ENCODE peak calls at places on chromosomes 5 and 9, in four cellular contexts. O is left lung, Q is HFF-Myc, J is WERI-Rb-1. T is an unnamed sample.

GRCh38 chr5:13045897-13046551 is 898.5 kb downstream of the DNAH5 start:
- DNase-seq in Q (no peak), J (no peak), O (no peak), T (no peak)

GRCh38 chr9:133945314-133945975 is 46.7 kb downstream of the VAV2 start:
- DNase-seq in Q (no peak), O (no peak), J (no peak), T (no peak)

GRCh38 chr9:127177682-127178265 is 55.3 kb upstream of the ANGPTL2 start:
- DNase-seq in Q (no peak), J (peak), O (peak), T (peak)

GRCh38 chr5:127040779-127041520 is 10.6 kb upstream of the MARCHF3 start:
- DNase-seq in J (no peak), Q (no peak), O (no peak), T (no peak)

GRCh38 chr5:96195053-96195452 is 233.4 kb upstream of the ELL2 start:
- DNase-seq in O (no peak), J (no peak), Q (no peak), T (no peak)

GRCh38 chr5:115657883-115658233 is 32.0 kb upstream of the TMED7 start:
- DNase-seq in J (no peak), O (no peak), Q (no peak), T (no peak)

GRCh38 chr5:99621772-99622681 is 693.2 kb upstream of the CHD1 start:
- DNase-seq in O (no peak), Q (no peak), J (no peak), T (no peak)

GRCh38 chr5:71924980-71925379 is 182.3 kb upstream of the MAP1B start:
- DNase-seq in O (no peak), Q (no peak), J (no peak), T (no peak)

GRCh38 chr5:20360243-20360642 is 372.2 kb upstream of the CDH18 start:
- DNase-seq in J (no peak), Q (no peak), O (no peak), T (no peak)

GRCh38 chr5:60538955-60539866 is 160.8 kb downstream of the DEPDC1B start:
- DNase-seq in J (no peak), O (no peak), Q (no peak), T (no peak)

GRCh38 chr9:124355941-124356744 is 59.1 kb downstream of the PSMB7 start:
- DNase-seq in Q (no peak), O (no peak), J (no peak), T (no peak)

GRCh38 chr5:139828207-139828895 is 32.7 kb downstream of the PSD2 start:
- DNase-seq in Q (no peak), O (no peak), J (no peak), T (no peak)

GRCh38 chr5:5276471-5276870 is 136.3 kb downstream of the ADAMTS16 start:
- DNase-seq in J (no peak), O (no peak), Q (no peak), T (no peak)

GRCh38 chr9:99855467-99856176 is 33.9 kb downstream of the NR4A3 start:
- DNase-seq in J (no peak), O (no peak), Q (no peak), T (no peak)

GRCh38 chr5:96342581-96342980 is 90.5 kb downstream of the PCSK1 start:
- DNase-seq in J (no peak), O (no peak), Q (no peak), T (no peak)

GRCh38 chr9:136685792-136686533 is 1.3 kb downstream of the AGPAT2 start:
- DNase-seq in Q (no peak), O (no peak), J (no peak), T (no peak)

GRCh38 chr5:14266171-14266570 is 123.0 kb downstream of the TRIO start:
- DNase-seq in O (no peak), J (no peak), Q (no peak), T (no peak)

GRCh38 chr5:14415516-14416074 is 166.0 kb upstream of the OTULINL start:
- DNase-seq in Q (no peak), O (no peak), J (no peak), T (no peak)

GRCh38 chr5:43484049-43484849 is 584 bp upstream of the TMEM267 start:
- DNase-seq in Q (peak), J (peak), O (peak), T (peak)

GRCh38 chr5:10354048-10354872 is 765 bp downstream of the MARCHF6 start:
- DNase-seq in O (peak), Q (no peak), J (peak), T (no peak)

GRCh38 chr9:135152608-135153337 is 65.3 kb downstream of the OLFM1 start:
- DNase-seq in Q (no peak), J (peak), O (no peak), T (no peak)

GRCh38 chr5:61052870-61053269 is 107.9 kb downstream of the NDUFAF2 start:
- DNase-seq in Q (peak), J (no peak), O (no peak), T (no peak)

GRCh38 chr5:138640855-138641254 is 65.7 kb upstream of the HSPA9 start:
- DNase-seq in O (no peak), J (no peak), Q (no peak), T (no peak)

GRCh38 chr5:142685418-142686209 is at the start of gene FGF1:
- DNase-seq in Q (no peak), J (no peak), O (no peak), T (no peak)

GRCh38 chr9:96620832-96621269 is 1.2 kb upstream of the CDC14B start:
- DNase-seq in O (no peak), J (no peak), Q (no peak), T (no peak)
- TF ChIP-seq CTCF in O (no peak), J (no peak), Q (no peak), T (no peak)

DNA sequence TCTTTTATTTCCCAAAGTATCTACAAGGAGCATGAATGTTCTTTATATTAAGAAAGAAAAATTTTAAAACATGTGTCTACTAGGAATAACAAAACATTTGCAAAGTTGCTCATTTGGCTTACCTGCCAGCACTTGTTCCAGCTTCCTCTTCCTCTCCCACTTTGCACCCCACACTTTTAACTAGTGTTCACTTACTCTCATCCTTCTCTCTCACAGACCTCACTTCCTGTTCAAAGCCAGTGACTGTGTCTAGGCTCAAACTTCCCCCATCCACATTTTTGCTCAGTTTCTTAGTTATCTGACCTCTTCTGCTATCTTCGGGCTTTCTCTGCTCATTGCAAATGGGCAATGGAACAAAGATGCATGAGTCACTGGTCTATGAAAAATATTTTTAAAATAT is 512.2 kb upstream of the ZNF462 start:
- DNase-seq in O (no peak), Q (no peak), J (no peak), T (no peak)
- TF ChIP-seq CTCF in O (no peak), Q (no peak), J (no peak), T (no peak)

DNA sequence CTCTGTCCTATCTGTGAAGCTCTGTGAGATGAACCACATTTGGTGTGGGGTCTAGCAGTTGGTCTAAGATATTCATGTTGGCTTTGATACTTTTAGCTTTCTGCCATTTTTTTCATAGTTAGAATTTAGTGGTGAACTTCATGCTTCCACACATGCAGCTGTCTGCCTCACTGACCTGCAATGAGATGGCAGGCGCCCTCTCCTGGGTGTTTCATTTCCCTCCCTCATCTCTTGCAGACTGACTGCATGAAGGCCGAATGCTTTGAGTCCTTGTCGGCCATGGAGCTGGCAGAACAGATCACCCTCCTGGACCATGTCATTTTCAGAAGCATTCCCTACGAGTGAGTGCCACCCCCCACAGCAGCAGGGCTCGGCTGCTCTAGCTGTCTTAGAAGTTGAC is 26.1 kb upstream of the CKMT2 start:
- DNase-seq in J (no peak), Q (no peak), O (no peak), T (no peak)
- TF ChIP-seq CTCF in J (peak), Q (peak), O (no peak), T (no peak)

DNA sequence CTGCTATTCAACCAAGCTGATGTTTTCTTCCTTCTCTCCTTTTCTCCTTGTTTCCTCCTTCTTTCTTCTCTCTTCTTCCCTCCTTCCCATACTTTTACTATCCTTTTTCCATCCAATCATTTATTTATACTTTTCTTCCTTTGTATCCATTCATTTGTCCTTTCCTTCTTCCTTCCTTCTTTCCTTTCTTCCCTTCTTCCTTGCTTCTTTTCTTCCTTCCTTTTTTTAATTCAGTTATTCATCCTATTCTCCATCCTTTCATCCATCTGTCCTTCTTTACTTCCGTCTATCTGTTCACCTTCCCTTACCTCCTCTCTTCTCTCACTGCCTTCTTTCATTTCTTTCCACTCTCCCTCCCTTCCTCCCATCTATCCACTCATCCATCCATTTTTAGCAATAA is 24.0 kb upstream of the PPARGC1B start:
- DNase-seq in J (no peak), O (no peak), Q (no peak), T (no peak)
- TF ChIP-seq CTCF in J (no peak), O (no peak), Q (no peak), T (no peak)

DNA sequence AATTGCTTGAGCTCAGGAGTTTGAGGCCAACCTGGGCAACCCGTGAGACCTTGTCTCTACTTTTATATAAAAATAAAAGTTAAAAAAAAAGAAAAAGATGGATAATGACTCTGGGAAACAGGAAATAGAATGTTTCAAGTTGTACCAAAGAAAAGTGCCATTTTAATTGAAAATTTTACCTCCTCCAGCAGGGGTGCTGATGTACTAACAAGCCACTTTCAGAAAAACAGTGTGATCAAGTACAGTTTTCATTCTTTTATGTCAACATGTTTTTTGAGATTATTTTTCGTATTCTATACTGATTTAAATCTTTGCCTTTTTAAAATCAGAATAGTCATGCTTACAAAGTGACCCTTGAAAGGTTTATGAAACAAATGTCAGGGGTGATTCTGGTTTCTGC is 30.8 kb downstream of the F2R start:
- DNase-seq in J (no peak), O (no peak), Q (no peak), T (no peak)
- TF ChIP-seq CTCF in J (no peak), O (no peak), Q (no peak), T (no peak)

GRCh38 chr5:32173394-32174010 is 617 bp downstream of the GOLPH3 start:
- DNase-seq in Q (no peak), J (peak), O (peak), T (peak)

GRCh38 chr5:32168460-32169033 is 5.6 kb downstream of the GOLPH3 start:
- DNase-seq in Q (no peak), O (no peak), J (peak), T (no peak)

GRCh38 chr5:32172908-32173393 is 1.2 kb downstream of the GOLPH3 start:
- DNase-seq in O (no peak), J (no peak), Q (no peak), T (no peak)

GRCh38 chr5:32170303-32171170 is 3.6 kb downstream of the GOLPH3 start:
- DNase-seq in O (no peak), J (no peak), Q (peak), T (no peak)

GRCh38 chr5:32174011-32174866 is at the start of gene GOLPH3:
- DNase-seq in O (peak), J (peak), Q (no peak), T (peak)
- TF ChIP-seq CTCF in O (no peak), J (peak), Q (no peak), T (no peak)

GRCh38 chr9:695252-695651 is 146.2 kb upstream of the DMRT1 start:
- DNase-seq in O (no peak), Q (no peak), J (no peak), T (no peak)

GRCh38 chr9:698937-699336 is 142.6 kb upstream of the DMRT1 start:
- DNase-seq in Q (no peak), O (no peak), J (no peak), T (no peak)

GRCh38 chr9:698276-698675 is 143.2 kb upstream of the DMRT1 start:
- DNase-seq in J (no peak), Q (no peak), O (no peak), T (no peak)

GRCh38 chr9:694499-695154 is 146.9 kb upstream of the DMRT1 start:
- DNase-seq in J (no peak), O (no peak), Q (no peak), T (no peak)

GRCh38 chr9:696332-697090 is 145.0 kb upstream of the DMRT1 start:
- DNase-seq in J (no peak), O (no peak), Q (no peak), T (no peak)
- TF ChIP-seq CTCF in J (no peak), O (no peak), Q (peak), T (no peak)

T was measured in mesothelial cell of epicardium.